ENCODE peak calls at places on chromosomes 3 and 15, in four cellular contexts. One of them, this sample, is unnamed.

GRCh38 chr15:48096813-48097212 is 24.0 kb upstream of the SLC24A5 start:
- DNase-seq in GM12865: no peak
- DNase-seq in IMR-90: peak; percentile 88
- DNase-seq in colonic mucosa: no peak
- DNase-seq in this sample: no peak

GRCh38 chr3:78204977-78205376 is 1165.1 kb downstream of the ROBO2 start:
- DNase-seq in GM12865: no peak
- DNase-seq in IMR-90: peak; percentile 67
- DNase-seq in colonic mucosa: no peak
- DNase-seq in this sample: no peak

GRCh38 chr15:50148362-50148963 is 29.4 kb upstream of the ATP8B4 start:
- DNase-seq in GM12865: peak; percentile 12
- DNase-seq in IMR-90: peak; percentile 79
- DNase-seq in colonic mucosa: peak; percentile 32
- DNase-seq in this sample: no peak

GRCh38 chr15:25394893-25395292 is 43.9 kb downstream of the UBE3A start:
- DNase-seq in GM12865: no peak
- DNase-seq in IMR-90: no peak
- DNase-seq in colonic mucosa: no peak
- DNase-seq in this sample: no peak

GRCh38 chr15:74265046-74265639 is 29.0 kb downstream of the CCDC33 start:
- DNase-seq in GM12865: peak; percentile 26
- DNase-seq in IMR-90: peak; percentile 18
- DNase-seq in colonic mucosa: no peak
- DNase-seq in this sample: no peak

GRCh38 chr3:97823081-97823480 is 1.3 kb downstream of the CRYBG3 start:
- DNase-seq in GM12865: no peak
- DNase-seq in IMR-90: no peak
- DNase-seq in colonic mucosa: no peak
- DNase-seq in this sample: no peak

GRCh38 chr3:16203031-16203430 is 28.6 kb downstream of the GALNT15 start:
- DNase-seq in GM12865: no peak
- DNase-seq in IMR-90: peak; percentile 84
- DNase-seq in colonic mucosa: no peak
- DNase-seq in this sample: no peak

GRCh38 chr15:39976291-39977274 is 42.7 kb downstream of the EIF2AK4 start:
- DNase-seq in GM12865: no peak
- DNase-seq in IMR-90: peak; percentile 52
- DNase-seq in colonic mucosa: peak; percentile 62
- DNase-seq in this sample: peak; percentile 40

GRCh38 chr3:4582634-4583033 is 89.5 kb downstream of the ITPR1 start:
- DNase-seq in GM12865: no peak
- DNase-seq in IMR-90: peak; percentile 27
- DNase-seq in colonic mucosa: no peak
- DNase-seq in this sample: no peak

GRCh38 chr3:4587061-4587837 is 94.1 kb downstream of the ITPR1 start:
- DNase-seq in GM12865: no peak
- DNase-seq in IMR-90: no peak
- DNase-seq in colonic mucosa: no peak
- DNase-seq in this sample: no peak

GRCh38 chr3:4586381-4586780 is 93.2 kb downstream of the ITPR1 start:
- DNase-seq in GM12865: no peak
- DNase-seq in IMR-90: no peak
- DNase-seq in colonic mucosa: no peak
- DNase-seq in this sample: no peak

GRCh38 chr3:4583441-4583840 is 90.3 kb downstream of the ITPR1 start:
- DNase-seq in GM12865: no peak
- DNase-seq in IMR-90: peak; percentile 24
- DNase-seq in colonic mucosa: no peak
- DNase-seq in this sample: no peak

DNA sequence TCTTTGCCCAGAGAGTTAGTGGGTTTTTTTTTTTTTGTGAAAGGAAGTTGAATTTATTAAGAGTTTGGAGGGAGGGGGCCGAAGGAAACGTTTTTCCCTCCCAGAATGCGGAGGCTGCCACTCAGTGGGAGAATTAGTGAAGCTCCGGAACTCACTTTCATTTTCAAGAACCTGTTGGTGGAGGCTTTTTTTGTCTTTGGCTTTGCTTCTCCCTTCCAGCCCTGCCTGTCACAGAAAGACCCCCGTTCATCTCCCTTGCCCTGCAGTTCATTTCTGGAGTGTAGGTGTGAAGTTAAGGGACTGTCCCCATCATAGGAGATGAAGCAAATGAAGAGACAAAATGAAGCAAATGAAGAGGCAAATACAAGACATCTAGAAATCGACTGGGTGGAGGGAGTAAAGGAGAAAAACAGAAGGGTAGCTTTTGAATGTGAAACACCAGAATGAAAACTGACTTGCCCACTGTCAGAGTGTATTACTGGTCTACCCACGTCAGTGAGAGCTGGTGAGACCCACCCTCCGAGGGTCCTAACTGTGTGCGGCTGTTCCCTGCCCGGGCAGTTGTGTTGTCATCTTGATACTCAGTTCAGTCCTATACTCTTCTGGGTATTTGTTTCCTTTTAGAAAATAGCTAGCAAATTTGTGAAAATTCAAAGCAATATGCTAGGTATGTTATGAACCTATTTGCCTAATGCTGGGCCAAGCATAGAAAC is 91.5 kb downstream of the ITPR1 start:
- DNase-seq in GM12865: peak; percentile 35
- DNase-seq in IMR-90: peak; percentile 16
- DNase-seq in colonic mucosa: no peak
- DNase-seq in this sample: peak; percentile 26
- TF ChIP-seq CTCF in GM12865: no peak
- TF ChIP-seq CTCF in IMR-90: peak; percentile 15
- TF ChIP-seq CTCF in colonic mucosa: no peak
- TF ChIP-seq CTCF in this sample: peak; percentile 22

GRCh38 chr3:25088284-25088683 is 339.8 kb upstream of the RARB start:
- DNase-seq in GM12865: no peak
- DNase-seq in IMR-90: no peak
- DNase-seq in colonic mucosa: no peak
- DNase-seq in this sample: no peak
- TF ChIP-seq CTCF in GM12865: no peak
- TF ChIP-seq CTCF in IMR-90: no peak
- TF ChIP-seq CTCF in colonic mucosa: no peak
- TF ChIP-seq CTCF in this sample: no peak

GRCh38 chr3:11835028-11835639 is 11.6 kb downstream of the TAMM41 start:
- DNase-seq in GM12865: no peak
- DNase-seq in IMR-90: peak; percentile 46
- DNase-seq in colonic mucosa: no peak
- DNase-seq in this sample: peak; percentile 21
- TF ChIP-seq CTCF in GM12865: peak; percentile 21
- TF ChIP-seq CTCF in IMR-90: peak; percentile 61
- TF ChIP-seq CTCF in colonic mucosa: no peak
- TF ChIP-seq CTCF in this sample: peak; percentile 59

GRCh38 chr3:51706788-51707731 is at the start of gene GRM2:
- DNase-seq in GM12865: no peak
- DNase-seq in IMR-90: peak; percentile 83
- DNase-seq in colonic mucosa: peak; percentile 62
- DNase-seq in this sample: no peak
- TF ChIP-seq CTCF in GM12865: no peak
- TF ChIP-seq CTCF in IMR-90: no peak
- TF ChIP-seq CTCF in colonic mucosa: no peak
- TF ChIP-seq CTCF in this sample: no peak